ENCODE peak calls at places on chromosome 15, in four cellular contexts. One of them, this sample, is unnamed.

GRCh38 chr15:90162956-90163355 is 38.2 kb upstream of the SEMA4B start:
- DNase-seq in suprapubic skin: no peak
- DNase-seq in endodermal cell: no peak
- DNase-seq in CD8-positive, alpha-beta T cell: no peak
- DNase-seq in this sample: no peak

GRCh38 chr15:29312387-29312786 is 42.8 kb upstream of the NSMCE3 start:
- DNase-seq in endodermal cell: no peak
- DNase-seq in suprapubic skin: no peak
- DNase-seq in CD8-positive, alpha-beta T cell: no peak
- DNase-seq in this sample: no peak

GRCh38 chr15:45429974-45430792 is 51.8 kb upstream of the GATM start:
- DNase-seq in suprapubic skin: peak; percentile 81
- DNase-seq in CD8-positive, alpha-beta T cell: peak; percentile 82
- DNase-seq in endodermal cell: peak; percentile 93
- DNase-seq in this sample: no peak

GRCh38 chr15:74006774-74007639 is 12.5 kb downstream of the PML start:
- DNase-seq in suprapubic skin: no peak
- DNase-seq in CD8-positive, alpha-beta T cell: no peak
- DNase-seq in endodermal cell: no peak
- DNase-seq in this sample: no peak

GRCh38 chr15:71278989-71279756 is 163.9 kb downstream of the THSD4 start:
- DNase-seq in CD8-positive, alpha-beta T cell: no peak
- DNase-seq in endodermal cell: no peak
- DNase-seq in suprapubic skin: no peak
- DNase-seq in this sample: peak; percentile 6

GRCh38 chr15:101372960-101373525 is 78.0 kb upstream of the SNRPA1 start:
- DNase-seq in endodermal cell: peak; percentile 66
- DNase-seq in CD8-positive, alpha-beta T cell: no peak
- DNase-seq in suprapubic skin: peak; percentile 16
- DNase-seq in this sample: no peak

GRCh38 chr15:38518084-38518483 is 46.5 kb downstream of the RASGRP1 start:
- DNase-seq in CD8-positive, alpha-beta T cell: no peak
- DNase-seq in endodermal cell: no peak
- DNase-seq in suprapubic skin: no peak
- DNase-seq in this sample: no peak

GRCh38 chr15:88834211-88834812 is 31.1 kb downstream of the ACAN start:
- DNase-seq in CD8-positive, alpha-beta T cell: no peak
- DNase-seq in suprapubic skin: no peak
- DNase-seq in endodermal cell: peak; percentile 86
- DNase-seq in this sample: no peak

GRCh38 chr15:65470866-65471265 is 46.6 kb downstream of the DPP8 start:
- DNase-seq in CD8-positive, alpha-beta T cell: no peak
- DNase-seq in suprapubic skin: no peak
- DNase-seq in endodermal cell: no peak
- DNase-seq in this sample: no peak

GRCh38 chr15:66934315-66934930 is 131.0 kb upstream of the SMAD3 start:
- DNase-seq in endodermal cell: peak; percentile 13
- DNase-seq in suprapubic skin: peak; percentile 50
- DNase-seq in CD8-positive, alpha-beta T cell: no peak
- DNase-seq in this sample: no peak

GRCh38 chr15:81302605-81303204 is 21.2 kb downstream of the STARD5 start:
- DNase-seq in endodermal cell: no peak
- DNase-seq in suprapubic skin: no peak
- DNase-seq in CD8-positive, alpha-beta T cell: no peak
- DNase-seq in this sample: no peak

GRCh38 chr15:101055411-101055810 is 136.3 kb downstream of the LRRK1 start:
- DNase-seq in CD8-positive, alpha-beta T cell: no peak
- DNase-seq in endodermal cell: no peak
- DNase-seq in suprapubic skin: peak; percentile 24
- DNase-seq in this sample: no peak

GRCh38 chr15:61794881-61795280 is 265.4 kb downstream of the VPS13C start:
- DNase-seq in CD8-positive, alpha-beta T cell: no peak
- DNase-seq in endodermal cell: no peak
- DNase-seq in suprapubic skin: no peak
- DNase-seq in this sample: no peak

DNA sequence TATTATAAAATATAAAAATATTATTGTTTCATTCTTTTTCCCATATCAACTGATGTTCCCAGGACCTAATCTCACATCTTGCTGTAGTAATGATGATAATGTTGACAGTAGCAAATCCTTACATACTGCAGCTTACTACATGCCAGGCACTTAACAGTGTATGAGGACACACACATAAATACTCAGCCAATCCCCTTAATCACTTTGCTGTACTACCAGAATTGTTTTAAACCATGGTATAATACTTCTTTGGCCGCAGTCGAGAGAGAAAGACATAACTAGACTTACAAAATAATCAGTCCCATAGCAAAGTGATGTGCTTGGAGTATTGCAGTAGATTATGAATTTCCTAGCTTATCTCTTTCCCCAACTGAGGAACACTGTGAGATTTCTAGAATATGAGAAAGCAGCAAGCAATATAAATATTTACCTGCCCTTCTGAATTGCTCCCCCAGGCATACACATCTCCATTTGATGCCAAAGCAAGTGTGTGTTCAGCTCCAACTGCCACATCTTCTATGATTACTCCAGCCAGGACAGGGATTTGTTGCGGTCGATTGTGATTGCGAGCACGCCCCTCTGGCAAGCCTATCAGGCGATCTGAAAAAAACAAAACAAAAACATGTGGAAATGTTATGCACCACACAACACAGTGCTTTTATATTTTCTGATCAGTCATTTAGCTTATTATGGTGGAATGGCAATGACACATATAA is 33.0 kb downstream of the FBXL22 start:
- DNase-seq in suprapubic skin: no peak
- DNase-seq in endodermal cell: no peak
- DNase-seq in CD8-positive, alpha-beta T cell: no peak
- DNase-seq in this sample: no peak
- H3K27ac ChIP-seq in suprapubic skin: no peak overlapping the region
- H3K27ac ChIP-seq in endodermal cell: no peak overlapping the region
- H3K27ac ChIP-seq in CD8-positive, alpha-beta T cell: no peak overlapping the region
- H3K27ac ChIP-seq in this sample: no peak overlapping the region

GRCh38 chr15:68417897-68418296 is 14.1 kb downstream of the ITGA11 start:
- DNase-seq in endodermal cell: peak; percentile 2
- DNase-seq in CD8-positive, alpha-beta T cell: no peak
- DNase-seq in suprapubic skin: no peak
- DNase-seq in this sample: no peak

GRCh38 chr15:68418611-68419161 is 13.3 kb downstream of the ITGA11 start:
- DNase-seq in suprapubic skin: no peak
- DNase-seq in CD8-positive, alpha-beta T cell: no peak
- DNase-seq in endodermal cell: peak; percentile 42
- DNase-seq in this sample: no peak

GRCh38 chr15:68420186-68420684 is 11.7 kb downstream of the ITGA11 start:
- DNase-seq in CD8-positive, alpha-beta T cell: no peak
- DNase-seq in endodermal cell: peak; percentile 77
- DNase-seq in suprapubic skin: no peak
- DNase-seq in this sample: no peak

GRCh38 chr15:68421798-68422402 is 10.1 kb downstream of the ITGA11 start:
- DNase-seq in suprapubic skin: no peak
- DNase-seq in CD8-positive, alpha-beta T cell: no peak
- DNase-seq in endodermal cell: peak; percentile 49
- DNase-seq in this sample: no peak

GRCh38 chr15:68419301-68420175 is 12.4 kb downstream of the ITGA11 start:
- DNase-seq in endodermal cell: no peak
- DNase-seq in suprapubic skin: no peak
- DNase-seq in CD8-positive, alpha-beta T cell: no peak
- DNase-seq in this sample: no peak
- H3K27ac ChIP-seq in endodermal cell: no peak overlapping the region
- H3K27ac ChIP-seq in suprapubic skin: no peak overlapping the region
- H3K27ac ChIP-seq in CD8-positive, alpha-beta T cell: no peak overlapping the region
- H3K27ac ChIP-seq in this sample: no peak overlapping the region

DNA sequence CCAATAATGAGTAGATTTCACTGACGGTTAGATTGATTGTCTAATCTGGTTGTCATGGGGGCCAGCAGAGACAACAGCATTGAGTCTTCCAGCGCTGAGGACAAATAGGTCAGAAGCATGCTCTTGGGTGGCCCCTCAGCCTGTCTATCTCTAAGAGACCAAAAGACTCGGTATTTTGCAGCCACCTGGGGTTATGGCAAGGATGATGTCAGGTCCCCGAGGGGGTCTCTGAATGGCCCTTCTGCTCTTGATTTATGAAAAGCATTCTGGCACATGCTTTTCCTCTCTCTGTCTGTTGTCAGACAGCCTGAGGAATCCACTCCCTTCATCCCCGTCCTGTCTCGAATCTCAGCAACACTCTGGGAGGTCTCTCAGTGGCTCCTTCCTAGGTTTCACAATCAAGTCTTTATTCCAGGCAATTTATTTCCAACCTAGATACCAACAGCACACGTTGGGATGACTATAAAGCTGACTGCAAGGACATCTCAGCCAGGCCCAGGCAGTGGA is 156.7 kb upstream of the RGMA start:
- DNase-seq in suprapubic skin: no peak
- DNase-seq in CD8-positive, alpha-beta T cell: no peak
- DNase-seq in endodermal cell: no peak
- DNase-seq in this sample: no peak
- H3K27ac ChIP-seq in suprapubic skin: no peak overlapping the region
- H3K27ac ChIP-seq in CD8-positive, alpha-beta T cell: no peak overlapping the region
- H3K27ac ChIP-seq in endodermal cell: no peak overlapping the region
- H3K27ac ChIP-seq in this sample: no peak overlapping the region

GRCh38 chr15:40934457-40934856 is 5.3 kb downstream of the DLL4 start:
- DNase-seq in suprapubic skin: no peak
- DNase-seq in CD8-positive, alpha-beta T cell: no peak
- DNase-seq in endodermal cell: no peak
- DNase-seq in this sample: no peak
- H3K27ac ChIP-seq in suprapubic skin: no peak overlapping the region
- H3K27ac ChIP-seq in CD8-positive, alpha-beta T cell: no peak overlapping the region
- H3K27ac ChIP-seq in endodermal cell: no peak overlapping the region
- H3K27ac ChIP-seq in this sample: no peak overlapping the region

GRCh38 chr15:31378363-31378903 is 51.8 kb downstream of the KLF13 start:
- DNase-seq in CD8-positive, alpha-beta T cell: no peak
- DNase-seq in endodermal cell: no peak
- DNase-seq in suprapubic skin: no peak
- DNase-seq in this sample: no peak

GRCh38 chr15:31375772-31376171 is 49.1 kb downstream of the KLF13 start:
- DNase-seq in suprapubic skin: no peak
- DNase-seq in CD8-positive, alpha-beta T cell: no peak
- DNase-seq in endodermal cell: no peak
- DNase-seq in this sample: no peak

GRCh38 chr15:31374986-31375385 is 48.4 kb downstream of the KLF13 start:
- DNase-seq in endodermal cell: no peak
- DNase-seq in suprapubic skin: no peak
- DNase-seq in CD8-positive, alpha-beta T cell: no peak
- DNase-seq in this sample: no peak

GRCh38 chr15:31377030-31377429 is 50.4 kb downstream of the KLF13 start:
- DNase-seq in suprapubic skin: no peak
- DNase-seq in endodermal cell: no peak
- DNase-seq in CD8-positive, alpha-beta T cell: no peak
- DNase-seq in this sample: no peak

DNA sequence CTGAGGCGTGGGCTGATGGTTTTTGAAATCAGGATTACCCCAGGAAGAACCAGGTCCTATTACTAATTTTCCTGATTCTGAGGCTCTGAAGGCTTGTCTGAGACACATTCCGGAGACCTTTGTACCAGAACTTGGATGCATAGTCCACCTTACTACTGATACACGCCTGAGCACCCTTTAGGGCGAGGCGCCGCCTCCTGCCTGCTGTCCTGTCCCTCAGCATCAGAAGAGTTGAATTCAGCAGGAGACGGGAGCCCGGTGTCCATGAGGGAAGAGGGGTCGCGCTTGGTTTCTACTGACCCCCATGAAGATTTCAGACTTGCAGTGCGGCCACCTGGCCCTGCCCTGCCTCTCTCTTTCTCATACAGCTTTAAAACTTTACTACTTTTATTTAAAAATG is 49.9 kb downstream of the KLF13 start:
- DNase-seq in suprapubic skin: no peak
- DNase-seq in CD8-positive, alpha-beta T cell: no peak
- DNase-seq in endodermal cell: no peak
- DNase-seq in this sample: no peak
- H3K27ac ChIP-seq in suprapubic skin: no peak overlapping the region
- H3K27ac ChIP-seq in CD8-positive, alpha-beta T cell: no peak overlapping the region
- H3K27ac ChIP-seq in endodermal cell: no peak overlapping the region
- H3K27ac ChIP-seq in this sample: no peak overlapping the region

DNA sequence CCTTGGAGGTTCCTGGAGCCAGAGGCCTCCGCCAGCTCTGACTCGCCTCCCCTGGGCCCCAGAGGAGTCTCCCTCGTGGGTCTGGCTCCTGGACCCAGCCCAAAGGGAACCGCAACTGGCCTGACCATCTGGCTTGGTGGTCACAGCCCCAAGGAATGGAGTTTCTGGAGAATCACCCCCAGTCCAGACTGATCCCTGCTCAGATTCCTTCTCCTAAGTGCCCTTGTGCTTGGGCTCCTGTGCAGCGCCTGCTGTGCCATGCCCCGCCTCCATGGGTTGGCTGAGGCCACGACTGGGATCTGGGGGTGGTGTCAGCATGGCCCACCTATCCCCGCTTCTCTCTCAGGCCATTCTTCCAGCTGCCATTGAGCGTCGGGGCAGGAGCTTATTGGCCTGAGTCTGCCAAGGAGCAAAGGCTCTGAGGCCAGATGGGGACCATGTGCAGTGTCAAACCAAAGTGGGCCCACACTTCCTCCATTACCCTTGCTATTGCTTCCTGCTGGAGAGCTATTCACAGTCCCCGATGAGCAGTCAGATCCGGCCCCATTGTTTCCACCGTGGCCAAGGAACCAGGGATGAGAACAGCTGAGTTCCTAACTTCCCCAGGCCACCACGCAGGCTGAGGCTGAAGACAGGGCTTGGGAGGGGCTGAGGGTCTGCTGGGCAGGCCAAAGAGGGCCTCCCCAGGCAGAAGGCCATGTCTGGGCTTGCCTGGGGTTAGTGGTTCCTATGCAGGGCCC is 19.0 kb downstream of the CSPG4 start:
- DNase-seq in endodermal cell: no peak
- DNase-seq in suprapubic skin: no peak
- DNase-seq in CD8-positive, alpha-beta T cell: no peak
- DNase-seq in this sample: no peak
- H3K27ac ChIP-seq in endodermal cell: peak overlapping the region; percentile 41
- H3K27ac ChIP-seq in suprapubic skin: peak overlapping the region; percentile 56
- H3K27ac ChIP-seq in CD8-positive, alpha-beta T cell: no peak overlapping the region
- H3K27ac ChIP-seq in this sample: no peak overlapping the region

GRCh38 chr15:40782609-40783227 is 12.9 kb downstream of the C15orf62 start:
- DNase-seq in endodermal cell: peak; percentile 89
- DNase-seq in suprapubic skin: no peak
- DNase-seq in CD8-positive, alpha-beta T cell: peak; percentile 74
- DNase-seq in this sample: no peak

GRCh38 chr15:40787344-40787841 is 17.6 kb downstream of the C15orf62 start:
- DNase-seq in suprapubic skin: no peak
- DNase-seq in CD8-positive, alpha-beta T cell: no peak
- DNase-seq in endodermal cell: peak; percentile 87
- DNase-seq in this sample: no peak

GRCh38 chr15:40787991-40788390 is 18.2 kb downstream of the C15orf62 start:
- DNase-seq in suprapubic skin: no peak
- DNase-seq in CD8-positive, alpha-beta T cell: no peak
- DNase-seq in endodermal cell: peak; percentile 65
- DNase-seq in this sample: no peak

GRCh38 chr15:40785814-40786213 is 16.0 kb downstream of the C15orf62 start:
- DNase-seq in suprapubic skin: no peak
- DNase-seq in CD8-positive, alpha-beta T cell: no peak
- DNase-seq in endodermal cell: no peak
- DNase-seq in this sample: no peak

DNA sequence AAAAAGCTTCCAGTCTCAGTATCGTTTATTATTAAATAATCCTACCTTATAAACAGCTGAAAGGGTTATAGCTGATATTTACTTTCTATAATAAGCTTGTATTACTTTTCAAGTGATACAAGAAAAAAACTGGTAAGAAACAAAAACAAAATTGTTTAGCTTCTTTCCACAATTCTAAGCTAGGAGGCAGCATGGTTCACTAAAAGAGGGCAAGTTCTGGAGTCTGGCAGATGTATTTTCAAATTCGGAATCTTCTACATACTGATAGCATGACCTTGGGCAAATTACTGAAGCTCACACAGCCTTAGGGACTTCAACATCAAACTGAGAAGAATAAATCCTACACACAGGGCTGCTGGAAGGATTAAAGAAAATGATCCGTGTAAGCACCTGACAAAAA is 15.4 kb downstream of the C15orf62 start:
- DNase-seq in suprapubic skin: no peak
- DNase-seq in CD8-positive, alpha-beta T cell: no peak
- DNase-seq in endodermal cell: no peak
- DNase-seq in this sample: no peak
- H3K27ac ChIP-seq in suprapubic skin: peak overlapping the region; percentile 50
- H3K27ac ChIP-seq in CD8-positive, alpha-beta T cell: no peak overlapping the region
- H3K27ac ChIP-seq in endodermal cell: no peak overlapping the region
- H3K27ac ChIP-seq in this sample: no peak overlapping the region